ENCODE peak calls at places on chromosomes 3 and 15, in nine cellular contexts. R is CD4-positive, alpha-beta T cell; Y is endodermal cell; T is A549; M is MM.1S; X is HL-60; B is OCI-LY7; C is aorta; H is esophagus squamous epithelium. E is an unnamed sample.

GRCh38 chr3:171101982-171102610 is 75.6 kb upstream of the SLC2A2 start:
- DNase-seq in R (no peak), C (no peak), Y (no peak), X (no peak), T (no peak), H (no peak), M (no peak), B (no peak), E (no peak)

GRCh38 chr15:74192751-74193150 is 9.8 kb downstream of the STRA6 start:
- DNase-seq in Y (no peak), M (no peak), R (no peak), H (no peak), X (no peak), C (no peak), T (no peak), B (no peak), E (no peak)

GRCh38 chr3:23258110-23258509 is 55.0 kb downstream of the UBE2E2 start:
- DNase-seq in C (no peak), R (no peak), T (no peak), H (no peak), Y (no peak), B (no peak), M (no peak), X (no peak), E (no peak)

GRCh38 chr3:134339331-134339730 is 34.9 kb downstream of the AMOTL2 start:
- DNase-seq in T (no peak), B (no peak), M (no peak), X (no peak), C (peak; percentile 59), H (no peak), Y (peak; percentile 77), R (no peak), E (peak; percentile 21)

GRCh38 chr15:44536298-44536961 is 517 bp upstream of the EIF3J start:
- DNase-seq in R (no peak), Y (peak; percentile 97), H (peak; percentile 72), M (peak; percentile 83), T (no peak), C (peak; percentile 94), X (peak; percentile 74), B (no peak), E (peak; percentile 95)

GRCh38 chr3:52401551-52401950 is 43.4 kb downstream of the SEMA3G start:
- DNase-seq in T (no peak), H (no peak), R (no peak), C (peak; percentile 32), Y (no peak), X (no peak), M (no peak), B (no peak), E (no peak)

GRCh38 chr3:185399629-185400339 is 36.8 kb downstream of the MAP3K13 start:
- DNase-seq in M (no peak), C (no peak), X (no peak), H (no peak), B (no peak), R (no peak), T (no peak), Y (no peak), E (no peak)

GRCh38 chr3:128487813-128488635 is 5.0 kb downstream of the GATA2 start:
- DNase-seq in C (peak; percentile 94), T (peak; percentile 83), H (no peak), Y (peak; percentile 96), M (peak; percentile 53), B (no peak), X (peak; percentile 77), R (no peak), E (peak; percentile 87)

GRCh38 chr3:159785276-159785675 is 203.4 kb upstream of the IL12A start:
- DNase-seq in T (peak; percentile 76), R (no peak), X (no peak), H (no peak), B (no peak), M (no peak), C (no peak), Y (no peak), E (no peak)

GRCh38 chr15:78177447-78177873 is 28.3 kb downstream of the IDH3A start:
- DNase-seq in R (no peak), C (no peak), H (no peak), M (no peak), B (peak; percentile 62), T (peak; percentile 44), X (no peak), Y (peak; percentile 94), E (no peak)

GRCh38 chr15:56815247-56815646 is 81.9 kb upstream of the ZNF280D start:
- DNase-seq in B (no peak), H (no peak), T (no peak), Y (no peak), X (no peak), R (no peak), C (no peak), M (no peak), E (no peak)

GRCh38 chr3:184832903-184833302 is 20.9 kb downstream of the VPS8 start:
- DNase-seq in X (no peak), H (no peak), T (no peak), M (no peak), R (no peak), C (no peak), Y (no peak), B (no peak), E (no peak)

GRCh38 chr3:72318504-72319201 is 529.6 kb downstream of the SHQ1 start:
- DNase-seq in M (no peak), Y (no peak), H (no peak), X (no peak), C (no peak), T (no peak), R (no peak), B (no peak), E (no peak)

GRCh38 chr15:88727439-88727838 is 75.8 kb upstream of the ACAN start:
- DNase-seq in H (no peak), R (no peak), T (no peak), C (no peak), B (no peak), X (no peak), Y (no peak), M (no peak), E (no peak)

GRCh38 chr3:152389316-152389934 is 120.7 kb downstream of the MBNL1 start:
- DNase-seq in C (no peak), R (no peak), M (no peak), X (no peak), H (no peak), B (no peak), Y (no peak), T (no peak), E (no peak)

GRCh38 chr15:68349173-68349572 is 71.6 kb downstream of the FEM1B start:
- DNase-seq in C (no peak), Y (no peak), R (no peak), B (no peak), H (no peak), T (no peak), M (no peak), X (no peak), E (no peak)

GRCh38 chr15:68348601-68349000 is 71.1 kb downstream of the FEM1B start:
- DNase-seq in M (no peak), T (no peak), H (no peak), B (no peak), C (no peak), X (no peak), R (no peak), Y (no peak), E (no peak)

GRCh38 chr15:68347392-68347791 is 69.8 kb downstream of the FEM1B start:
- DNase-seq in T (no peak), H (no peak), Y (no peak), C (no peak), M (no peak), R (no peak), X (no peak), B (no peak), E (no peak)

GRCh38 chr15:68346986-68347385 is 69.4 kb downstream of the FEM1B start:
- DNase-seq in B (no peak), T (no peak), R (no peak), H (no peak), M (no peak), C (no peak), Y (no peak), X (no peak), E (no peak)

GRCh38 chr15:68348064-68348463 is 70.5 kb downstream of the FEM1B start:
- DNase-seq in H (no peak), X (no peak), R (no peak), T (no peak), B (no peak), C (no peak), Y (no peak), M (no peak), E (no peak)
- H3K27ac ChIP-seq in H (no peak overlapping the region), X (no peak overlapping the region), R (no peak overlapping the region), T (no peak overlapping the region), B (no peak overlapping the region), C (peak overlapping the region; percentile 73), Y (no peak overlapping the region), M (no peak overlapping the region), E (no peak overlapping the region)

GRCh38 chr3:117666827-117667226 is 957.2 kb downstream of the TUSC7 start:
- DNase-seq in R (no peak), B (no peak), T (no peak), X (no peak), Y (no peak), M (no peak), C (no peak), H (no peak), E (no peak)

GRCh38 chr3:117674321-117674720 is 964.7 kb downstream of the TUSC7 start:
- DNase-seq in Y (no peak), C (no peak), B (no peak), M (no peak), H (no peak), T (no peak), R (no peak), X (no peak), E (no peak)

GRCh38 chr3:117669761-117670160 is 960.2 kb downstream of the TUSC7 start:
- DNase-seq in C (no peak), T (no peak), M (no peak), X (no peak), H (no peak), Y (no peak), R (no peak), B (no peak), E (no peak)

GRCh38 chr3:117666316-117666715 is 956.7 kb downstream of the TUSC7 start:
- DNase-seq in C (no peak), R (no peak), B (no peak), T (no peak), Y (no peak), M (no peak), X (no peak), H (no peak), E (no peak)

GRCh38 chr3:117671707-117672318 is 962.2 kb downstream of the TUSC7 start:
- DNase-seq in C (no peak), T (no peak), R (no peak), Y (no peak), M (no peak), X (no peak), B (no peak), H (no peak), E (no peak)
- H3K27ac ChIP-seq in C (no peak overlapping the region), T (no peak overlapping the region), R (no peak overlapping the region), Y (no peak overlapping the region), M (no peak overlapping the region), X (no peak overlapping the region), B (no peak overlapping the region), H (no peak overlapping the region), E (no peak overlapping the region)

GRCh38 chr3:141083831-141084624 is 32.9 kb downstream of the SPSB4 start:
- DNase-seq in T (no peak), M (no peak), B (no peak), H (no peak), R (no peak), C (peak; percentile 73), X (no peak), Y (peak; percentile 51), E (no peak)
- H3K27ac ChIP-seq in T (no peak overlapping the region), M (no peak overlapping the region), B (no peak overlapping the region), H (no peak overlapping the region), R (no peak overlapping the region), C (no peak overlapping the region), X (no peak overlapping the region), Y (peak overlapping the region; percentile 91), E (no peak overlapping the region)

GRCh38 chr3:116052602-116053001 is 392.7 kb downstream of the LSAMP start:
- DNase-seq in C (no peak), T (no peak), M (no peak), R (no peak), Y (no peak), B (no peak), H (no peak), X (no peak), E (no peak)
- H3K27ac ChIP-seq in C (no peak overlapping the region), T (no peak overlapping the region), M (no peak overlapping the region), R (no peak overlapping the region), Y (no peak overlapping the region), B (no peak overlapping the region), H (no peak overlapping the region), X (no peak overlapping the region), E (no peak overlapping the region)